ENCODE peak calls at places on chromosome 6, in nine cellular contexts. One of them, this sample, is unnamed.
A peak's percentile ranks its signal among the peaks of the same experiment; 100 is the strongest.

GRCh38 chr6:152874846-152875568 is 107.8 kb downstream of the FBXO5 start:
- ATAC-seq in lung: no peak
- ATAC-seq in T-cell: no peak
- ATAC-seq in heart right ventricle: no peak
- ATAC-seq in activated CD4-positive, alpha-beta T cell treated with anti-CD3 and anti-CD28 coated beads for 36 hours: no peak
- ATAC-seq in upper lobe of right lung: no peak
- ATAC-seq in pancreas: no peak
- ATAC-seq in RWPE2: no peak
- ATAC-seq in SK-N-SH treated with all-trans-retinoic acid at 6 μM for 48 hours: no peak
- ATAC-seq in this sample: no peak

GRCh38 chr6:12570461-12571030 is 146.0 kb upstream of the PHACTR1 start:
- ATAC-seq in upper lobe of right lung: peak; percentile 41
- ATAC-seq in SK-N-SH treated with all-trans-retinoic acid at 6 μM for 48 hours: peak; percentile 69
- ATAC-seq in lung: no peak
- ATAC-seq in T-cell: no peak
- ATAC-seq in activated CD4-positive, alpha-beta T cell treated with anti-CD3 and anti-CD28 coated beads for 36 hours: no peak
- ATAC-seq in pancreas: peak; percentile 66
- ATAC-seq in heart right ventricle: peak; percentile 72
- ATAC-seq in RWPE2: peak; percentile 55
- ATAC-seq in this sample: peak; percentile 63

GRCh38 chr6:163679753-163680152 is 265.2 kb downstream of the QKI start:
- ATAC-seq in SK-N-SH treated with all-trans-retinoic acid at 6 μM for 48 hours: no peak
- ATAC-seq in pancreas: no peak
- ATAC-seq in upper lobe of right lung: no peak
- ATAC-seq in T-cell: no peak
- ATAC-seq in heart right ventricle: no peak
- ATAC-seq in activated CD4-positive, alpha-beta T cell treated with anti-CD3 and anti-CD28 coated beads for 36 hours: no peak
- ATAC-seq in RWPE2: no peak
- ATAC-seq in lung: no peak
- ATAC-seq in this sample: no peak

GRCh38 chr6:150485559-150486517 is 113.8 kb upstream of the PLEKHG1 start:
- ATAC-seq in pancreas: no peak
- ATAC-seq in T-cell: no peak
- ATAC-seq in lung: no peak
- ATAC-seq in SK-N-SH treated with all-trans-retinoic acid at 6 μM for 48 hours: no peak
- ATAC-seq in activated CD4-positive, alpha-beta T cell treated with anti-CD3 and anti-CD28 coated beads for 36 hours: no peak
- ATAC-seq in upper lobe of right lung: no peak
- ATAC-seq in heart right ventricle: peak; percentile 85
- ATAC-seq in RWPE2: no peak
- ATAC-seq in this sample: no peak

GRCh38 chr6:25984265-25984664 is 21.7 kb downstream of the TRIM38 start:
- ATAC-seq in RWPE2: no peak
- ATAC-seq in pancreas: no peak
- ATAC-seq in heart right ventricle: no peak
- ATAC-seq in lung: no peak
- ATAC-seq in activated CD4-positive, alpha-beta T cell treated with anti-CD3 and anti-CD28 coated beads for 36 hours: no peak
- ATAC-seq in SK-N-SH treated with all-trans-retinoic acid at 6 μM for 48 hours: no peak
- ATAC-seq in T-cell: no peak
- ATAC-seq in upper lobe of right lung: no peak
- ATAC-seq in this sample: no peak

GRCh38 chr6:118752803-118753202 is 101.4 kb upstream of the CEP85L start:
- ATAC-seq in RWPE2: no peak
- ATAC-seq in SK-N-SH treated with all-trans-retinoic acid at 6 μM for 48 hours: no peak
- ATAC-seq in heart right ventricle: no peak
- ATAC-seq in upper lobe of right lung: no peak
- ATAC-seq in T-cell: no peak
- ATAC-seq in activated CD4-positive, alpha-beta T cell treated with anti-CD3 and anti-CD28 coated beads for 36 hours: no peak
- ATAC-seq in pancreas: no peak
- ATAC-seq in lung: no peak
- ATAC-seq in this sample: no peak

GRCh38 chr6:35683267-35683666 is 5.4 kb downstream of the FKBP5 start:
- ATAC-seq in activated CD4-positive, alpha-beta T cell treated with anti-CD3 and anti-CD28 coated beads for 36 hours: no peak
- ATAC-seq in T-cell: no peak
- ATAC-seq in upper lobe of right lung: no peak
- ATAC-seq in SK-N-SH treated with all-trans-retinoic acid at 6 μM for 48 hours: no peak
- ATAC-seq in lung: no peak
- ATAC-seq in RWPE2: no peak
- ATAC-seq in pancreas: no peak
- ATAC-seq in heart right ventricle: no peak
- ATAC-seq in this sample: no peak

GRCh38 chr6:131910219-131910589 is 41.0 kb downstream of the CCN2 start:
- ATAC-seq in upper lobe of right lung: no peak
- ATAC-seq in SK-N-SH treated with all-trans-retinoic acid at 6 μM for 48 hours: no peak
- ATAC-seq in activated CD4-positive, alpha-beta T cell treated with anti-CD3 and anti-CD28 coated beads for 36 hours: peak; percentile 49
- ATAC-seq in lung: no peak
- ATAC-seq in heart right ventricle: no peak
- ATAC-seq in pancreas: no peak
- ATAC-seq in T-cell: no peak
- ATAC-seq in RWPE2: no peak
- ATAC-seq in this sample: no peak